ENCODE peak calls at places on chromosomes 16 and 17, in seven cellular contexts. K is Peyer's patch; G is fibroblast of lung; F is coronary artery; S is breast epithelium; X is CD8-positive, alpha-beta T cell; I is body of pancreas. M is an unnamed sample.

GRCh38 chr16:10564591-10564990 is 15.8 kb downstream of the EMP2 start:
- DNase-seq in K (no peak), G (no peak), F (no peak), S (no peak), X (no peak), I (no peak), M (no peak)

GRCh38 chr17:37838276-37838675 is 85.9 kb upstream of the TBC1D3K start:
- DNase-seq in K (no peak), G (no peak), F (no peak), S (no peak), X (no peak), I (no peak), M (no peak)

GRCh38 chr16:84459941-84460405 is 44.5 kb downstream of the MEAK7 start:
- DNase-seq in K (peak), G (no peak), F (no peak), S (peak), X (no peak), I (no peak), M (no peak)

GRCh38 chr16:75591001-75591852 is 25.0 kb downstream of the GABARAPL2 start:
- DNase-seq in K (no peak), G (peak), F (peak), S (no peak), X (no peak), I (peak), M (no peak)

GRCh38 chr17:21119247-21119944 is 7.4 kb upstream of the DHRS7B start:
- DNase-seq in K (peak), G (peak), F (peak), S (peak), X (peak), I (peak), M (peak)

GRCh38 chr17:41004397-41004796 is 4.5 kb downstream of the KRTAP3-1 start:
- DNase-seq in K (no peak), G (no peak), F (no peak), S (no peak), X (no peak), I (no peak), M (no peak)

GRCh38 chr17:2937331-2938003 is 125.9 kb downstream of the OR1D5 start:
- DNase-seq in K (no peak), G (peak), F (no peak), S (no peak), X (no peak), I (no peak), M (no peak)

GRCh38 chr17:80498242-80498919 is 22.0 kb upstream of the NPTX1 start:
- DNase-seq in K (no peak), G (peak), F (no peak), S (no peak), X (no peak), I (peak), M (no peak)

GRCh38 chr17:412211-413015 is 59.8 kb upstream of the RPH3AL start:
- DNase-seq in K (peak), G (peak), F (no peak), S (no peak), X (peak), I (peak), M (peak)

GRCh38 chr17:54901230-54901847 is 687 bp downstream of the TOM1L1 start:
- DNase-seq in K (peak), G (peak), F (no peak), S (no peak), X (no peak), I (peak), M (no peak)

GRCh38 chr16:80971814-80972213 is 34.9 kb downstream of the CMC2 start:
- DNase-seq in K (no peak), G (no peak), F (no peak), S (no peak), X (no peak), I (no peak), M (peak)

GRCh38 chr17:76735006-76735405 is 2.1 kb downstream of the SRSF2 start:
- DNase-seq in K (no peak), G (peak), F (no peak), S (no peak), X (no peak), I (no peak), M (peak)

GRCh38 chr17:44005527-44005864 is 1.1 kb downstream of the NAGS start:
- DNase-seq in K (no peak), G (no peak), F (no peak), S (no peak), X (no peak), I (peak), M (no peak)

GRCh38 chr16:47921535-47921934 is 234.3 kb downstream of the ABCC12 start:
- DNase-seq in K (no peak), G (no peak), F (no peak), S (no peak), X (no peak), I (no peak), M (no peak)

GRCh38 chr16:12511708-12512107 is 292.0 kb downstream of the CPPED1 start:
- DNase-seq in K (no peak), G (no peak), F (no peak), S (no peak), X (no peak), I (no peak), M (peak)

GRCh38 chr16:23504453-23505179 is 5.7 kb downstream of the GGA2 start:
- DNase-seq in K (peak), G (peak), F (peak), S (no peak), X (peak), I (peak), M (peak)

GRCh38 chr17:11121680-11122079 is 119.3 kb upstream of the SHISA6 start:
- DNase-seq in K (no peak), G (no peak), F (no peak), S (no peak), X (no peak), I (no peak), M (no peak)

GRCh38 chr17:7043544-7044268 is at the start of gene SLC16A11:
- DNase-seq in K (peak), G (no peak), F (no peak), S (no peak), X (peak), I (peak), M (no peak)

GRCh38 chr16:88647178-88648070 is 3.4 kb downstream of the CYBA start:
- DNase-seq in K (no peak), G (no peak), F (no peak), S (no peak), X (no peak), I (no peak), M (no peak)

GRCh38 chr17:68456529-68457167 is 648 bp downstream of the WIPI1 start:
- DNase-seq in K (peak), G (peak), F (peak), S (peak), X (no peak), I (peak), M (peak)

GRCh38 chr17:79986441-79987186 is 49.1 kb downstream of the TBC1D16 start:
- DNase-seq in K (no peak), G (peak), F (no peak), S (no peak), X (peak), I (peak), M (no peak)

GRCh38 chr16:31451681-31452351 is 7.5 kb upstream of the ARMC5 start:
- DNase-seq in K (peak), G (peak), F (no peak), S (no peak), X (no peak), I (peak), M (peak)

GRCh38 chr16:28264656-28265055 is 27.7 kb upstream of the SBK1 start:
- DNase-seq in K (no peak), G (no peak), F (no peak), S (no peak), X (no peak), I (peak), M (no peak)

GRCh38 chr16:48628359-48628985 is 18.5 kb upstream of the N4BP1 start:
- DNase-seq in K (peak), G (no peak), F (peak), S (no peak), X (no peak), I (no peak), M (no peak)

GRCh38 chr17:64412944-64413381 is 22.3 kb upstream of the PECAM1 start:
- DNase-seq in K (no peak), G (no peak), F (no peak), S (no peak), X (no peak), I (no peak), M (no peak)

GRCh38 chr16:66277311-66278070 is 89.0 kb upstream of the CDH5 start:
- DNase-seq in K (peak), G (no peak), F (peak), S (no peak), X (no peak), I (no peak), M (no peak)

GRCh38 chr16:57795431-57795878 is 6.8 kb downstream of the KIFC3 start:
- DNase-seq in K (peak), G (peak), F (no peak), S (no peak), X (peak), I (peak), M (peak)

GRCh38 chr16:65274576-65274975 is 152.7 kb upstream of the CDH11 start:
- DNase-seq in K (no peak), G (no peak), F (no peak), S (no peak), X (no peak), I (no peak), M (no peak)

GRCh38 chr16:84546669-84547538 is 42.4 kb upstream of the MEAK7 start:
- DNase-seq in K (no peak), G (no peak), F (no peak), S (no peak), X (no peak), I (no peak), M (no peak)

GRCh38 chr17:48149174-48150106 is 41.9 kb downstream of the SNX11 start:
- DNase-seq in K (no peak), G (peak), F (no peak), S (no peak), X (no peak), I (no peak), M (no peak)

GRCh38 chr16:88451586-88452484 is 1.2 kb upstream of the ZFPM1 start:
- DNase-seq in K (no peak), G (no peak), F (no peak), S (no peak), X (peak), I (no peak), M (no peak)

GRCh38 chr17:79944251-79944812 is 91.3 kb downstream of the TBC1D16 start:
- DNase-seq in K (peak), G (no peak), F (peak), S (peak), X (no peak), I (peak), M (no peak)

GRCh38 chr17:47229535-47230443 is 20.6 kb downstream of the MYL4 start:
- DNase-seq in K (peak), G (peak), F (peak), S (peak), X (peak), I (peak), M (peak)

GRCh38 chr17:32519769-32520701 is 33.2 kb downstream of the CDK5R1 start:
- DNase-seq in K (peak), G (no peak), F (no peak), S (no peak), X (peak), I (peak), M (peak)

GRCh38 chr17:40832840-40833239 is 10.4 kb upstream of the KRT10 start:
- DNase-seq in K (no peak), G (no peak), F (no peak), S (no peak), X (no peak), I (no peak), M (no peak)

GRCh38 chr16:89847056-89847929 is 19.0 kb downstream of the SPIRE2 start:
- DNase-seq in K (peak), G (no peak), F (no peak), S (no peak), X (peak), I (no peak), M (no peak)

GRCh38 chr17:44083250-44083849 is 12.8 kb downstream of the G6PC3 start:
- DNase-seq in K (no peak), G (no peak), F (no peak), S (no peak), X (no peak), I (no peak), M (peak)

GRCh38 chr17:31726980-31727427 is 132.0 kb downstream of the COPRS start:
- DNase-seq in K (no peak), G (peak), F (no peak), S (no peak), X (no peak), I (no peak), M (no peak)

GRCh38 chr17:51454456-51454978 is 194.2 kb downstream of the UTP18 start:
- DNase-seq in K (no peak), G (no peak), F (no peak), S (no peak), X (no peak), I (no peak), M (no peak)

DNA sequence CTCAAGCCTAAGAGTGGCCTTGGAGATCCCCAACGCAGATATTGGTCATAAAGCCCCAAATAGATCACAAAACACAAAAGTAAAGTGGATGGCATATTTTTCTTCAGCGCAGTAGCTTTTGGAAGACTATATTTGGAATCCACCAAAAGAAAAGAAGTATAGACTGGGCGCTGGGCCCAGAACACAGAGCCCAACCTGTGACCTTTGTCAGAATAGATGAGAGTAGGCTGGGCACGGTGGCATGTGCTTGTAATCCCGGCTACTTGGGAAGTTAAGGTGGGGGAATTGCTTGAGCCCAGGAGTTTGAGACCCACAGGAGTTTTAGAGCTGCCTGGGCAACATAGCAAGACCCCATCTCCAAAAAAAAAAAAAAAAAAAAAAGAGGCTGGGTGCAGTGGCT is 14.6 kb downstream of the SCIMP start:
- DNase-seq in K (no peak), G (no peak), F (no peak), S (no peak), X (no peak), I (no peak), M (no peak)
- TF ChIP-seq CTCF in K (no peak), G (no peak), F (no peak), S (no peak), X (no peak), I (no peak), M (no peak)

GRCh38 chr17:71237903-71238538 is 882.8 kb upstream of the SOX9 start:
- DNase-seq in K (no peak), G (peak), F (no peak), S (no peak), X (no peak), I (no peak), M (no peak)
- TF ChIP-seq CTCF in K (no peak), G (peak), F (no peak), S (no peak), X (no peak), I (peak), M (no peak)

GRCh38 chr17:83114706-83115105 is 35.3 kb downstream of the METRNL start:
- DNase-seq in K (no peak), G (no peak), F (no peak), S (no peak), X (no peak), I (no peak), M (no peak)
- TF ChIP-seq CTCF in K (no peak), G (no peak), F (no peak), S (no peak), X (no peak), I (no peak), M (no peak)

DNA sequence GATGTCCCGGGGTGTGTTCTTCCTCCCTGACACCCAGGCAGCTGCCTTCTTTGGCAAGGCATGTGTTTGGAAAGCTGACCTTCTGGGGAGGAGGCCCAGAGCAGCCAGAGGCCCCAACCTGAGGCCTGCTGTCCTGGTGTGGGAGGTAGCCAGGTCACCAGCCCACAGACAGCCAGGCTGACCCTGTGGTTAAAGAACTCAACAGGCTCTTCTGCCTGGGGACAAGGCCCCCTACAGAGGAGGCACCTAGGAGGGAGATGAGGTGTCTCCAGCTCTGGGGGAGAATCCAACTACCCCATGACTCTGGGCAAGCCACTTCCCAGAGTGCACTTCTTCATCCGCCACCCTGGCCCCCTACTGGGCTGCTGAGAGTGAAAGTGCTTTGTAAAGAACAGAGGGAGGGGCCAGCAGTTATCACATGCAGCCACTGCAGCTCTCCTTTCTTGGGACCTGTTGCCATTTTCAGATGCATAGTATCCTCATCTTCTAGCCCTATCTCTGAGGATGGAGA is 13.1 kb upstream of the SREBF1 start:
- DNase-seq in K (peak), G (peak), F (no peak), S (no peak), X (peak), I (peak), M (peak)
- TF ChIP-seq CTCF in K (peak), G (peak), F (no peak), S (no peak), X (no peak), I (no peak), M (peak)

DNA sequence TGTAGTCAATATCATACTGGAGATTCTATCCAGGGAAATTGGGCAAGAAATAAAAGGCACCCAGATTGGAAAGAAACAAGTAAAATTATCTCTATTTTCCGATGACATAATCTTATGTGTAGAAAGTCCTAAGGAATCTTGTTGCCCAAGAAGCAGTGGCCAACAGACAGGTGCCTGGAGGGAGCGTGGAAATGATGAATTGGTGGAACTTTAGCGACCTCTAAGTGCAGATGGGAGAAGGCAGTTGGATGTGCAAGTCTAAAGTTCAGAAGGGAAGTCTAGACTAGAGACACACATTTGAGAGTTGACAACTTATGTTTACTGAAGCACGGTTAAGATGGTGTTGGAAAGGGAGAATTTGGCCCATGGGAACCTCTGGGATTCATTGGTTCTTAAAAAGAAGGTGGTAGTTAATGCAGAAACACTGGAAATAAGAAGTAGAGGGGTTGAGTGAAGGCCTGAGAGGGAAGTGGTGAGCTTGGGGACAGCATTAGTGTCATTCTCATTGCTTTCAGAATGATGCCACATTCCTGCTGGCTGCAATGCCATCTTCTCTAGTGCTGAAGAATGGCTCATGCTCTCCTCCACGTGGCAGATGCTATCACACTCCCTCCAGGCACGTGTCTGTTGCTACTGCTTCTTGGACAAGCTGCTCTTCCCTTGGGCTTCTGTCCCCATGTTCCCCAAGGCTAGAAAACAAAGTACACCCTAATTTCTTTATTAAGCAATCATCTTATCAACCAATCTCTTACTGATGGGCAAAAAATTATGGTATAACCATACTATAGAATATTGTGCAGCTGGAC is 24.0 kb downstream of the TAT start:
- DNase-seq in K (no peak), G (no peak), F (no peak), S (no peak), X (no peak), I (no peak), M (no peak)
- TF ChIP-seq CTCF in K (no peak), G (no peak), F (no peak), S (no peak), X (no peak), I (no peak), M (peak)

DNA sequence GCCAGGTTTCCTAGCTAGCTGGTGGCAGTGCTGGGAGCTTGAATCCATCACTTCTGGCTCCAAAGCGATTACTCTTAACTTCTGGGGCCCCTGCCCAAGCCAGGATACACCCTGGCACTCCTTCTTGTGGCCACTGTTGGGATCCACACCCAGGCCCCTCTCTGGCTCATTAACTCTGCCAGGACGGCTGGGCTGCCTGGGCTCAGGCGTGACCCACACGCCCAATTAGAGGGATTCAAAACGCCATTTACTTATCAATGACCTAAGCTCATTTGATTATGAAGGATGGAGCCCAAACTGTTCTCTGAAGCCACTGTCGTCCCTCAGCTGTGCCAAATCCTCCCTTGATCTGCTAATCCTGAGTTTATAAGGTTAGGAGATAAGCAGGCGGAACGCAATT is 79.7 kb upstream of the BRD7 start:
- DNase-seq in K (peak), G (no peak), F (no peak), S (peak), X (no peak), I (peak), M (no peak)
- TF ChIP-seq CTCF in K (no peak), G (no peak), F (no peak), S (no peak), X (no peak), I (no peak), M (no peak)

GRCh38 chr16:72963508-72963907 is 84.4 kb downstream of the ZFHX3 start:
- DNase-seq in K (no peak), G (no peak), F (no peak), S (no peak), X (no peak), I (no peak), M (no peak)

GRCh38 chr16:72961863-72962262 is 86.1 kb downstream of the ZFHX3 start:
- DNase-seq in K (peak), G (no peak), F (no peak), S (no peak), X (no peak), I (no peak), M (no peak)

GRCh38 chr16:72962347-72962746 is 85.6 kb downstream of the ZFHX3 start:
- DNase-seq in K (no peak), G (no peak), F (no peak), S (no peak), X (no peak), I (no peak), M (no peak)

GRCh38 chr16:72961115-72961832 is 86.7 kb downstream of the ZFHX3 start:
- DNase-seq in K (no peak), G (peak), F (no peak), S (no peak), X (no peak), I (peak), M (no peak)

GRCh38 chr16:72963921-72964320 is 84.0 kb downstream of the ZFHX3 start:
- DNase-seq in K (no peak), G (peak), F (no peak), S (no peak), X (no peak), I (no peak), M (no peak)
- TF ChIP-seq CTCF in K (no peak), G (no peak), F (no peak), S (no peak), X (no peak), I (no peak), M (no peak)

GRCh38 chr16:9103546-9103945 is 12.1 kb downstream of the HAPSTR1 start:
- DNase-seq in K (no peak), G (no peak), F (no peak), S (no peak), X (no peak), I (no peak), M (no peak)
- TF ChIP-seq CTCF in K (no peak), G (no peak), F (no peak), S (no peak), X (no peak), I (no peak), M (no peak)

GRCh38 chr16:2603165-2604015 is 65.6 kb downstream of the PDPK1 start:
- DNase-seq in K (peak), G (peak), F (peak), S (peak), X (peak), I (peak), M (peak)
- TF ChIP-seq CTCF in K (peak), G (no peak), F (no peak), S (no peak), X (no peak), I (no peak), M (no peak)